ENCODE peak calls at places on chromosomes 2 and 18, in five cellular contexts. K is mesothelial cell of epicardium, W is dorsolateral prefrontal cortex, E is endothelial cell of umbilical vein, G is RWPE1. V is an unnamed sample.

GRCh38 chr2:233807215-233807865 is 29.2 kb downstream of the MROH2A start:
- DNase-seq in K (no peak), W (peak), E (no peak), G (no peak), V (peak)

GRCh38 chr2:2464095-2464494 is 133.0 kb upstream of the MYT1L start:
- DNase-seq in K (no peak), W (no peak), E (no peak), G (no peak), V (no peak)

GRCh38 chr2:14975401-14975800 is 342.9 kb downstream of the LRATD1 start:
- DNase-seq in K (no peak), W (no peak), E (no peak), G (peak), V (no peak)

GRCh38 chr2:134905168-134905567 is 13.5 kb upstream of the CCNT2 start:
- DNase-seq in K (no peak), W (no peak), E (no peak), G (no peak), V (no peak)

GRCh38 chr2:85886585-85886984 is 2.2 kb downstream of the ST3GAL5 start:
- DNase-seq in K (no peak), W (peak), E (peak), G (peak), V (no peak)

GRCh38 chr18:25898965-25899364 is 191.4 kb downstream of the SS18 start:
- DNase-seq in K (no peak), W (no peak), E (no peak), G (no peak), V (no peak)

GRCh38 chr2:80166457-80166856 is 138.1 kb downstream of the LRRTM1 start:
- DNase-seq in K (no peak), W (no peak), E (no peak), G (no peak), V (no peak)

GRCh38 chr18:59994357-59994756 is 94.6 kb downstream of the PMAIP1 start:
- DNase-seq in K (no peak), W (no peak), E (no peak), G (no peak), V (no peak)

GRCh38 chr2:204110250-204111183 is 174.0 kb downstream of the ICOS start:
- DNase-seq in K (no peak), W (no peak), E (peak), G (no peak), V (no peak)

GRCh38 chr18:46411862-46412690 is 244.9 kb downstream of the LOXHD1 start:
- DNase-seq in K (no peak), W (no peak), E (no peak), G (no peak), V (no peak)

GRCh38 chr2:9010866-9011265 is 7.4 kb upstream of the MBOAT2 start:
- DNase-seq in K (no peak), W (no peak), E (no peak), G (no peak), V (no peak)

GRCh38 chr18:30889582-30890301 is 152.8 kb downstream of the DSC3 start:
- DNase-seq in K (no peak), W (no peak), E (peak), G (no peak), V (no peak)

GRCh38 chr2:121076885-121077549 is 208.0 kb downstream of the TFCP2L1 start:
- DNase-seq in K (peak), W (no peak), E (peak), G (peak), V (no peak)

GRCh38 chr18:75173125-75173432 is 35.9 kb downstream of the PTGR3 start:
- DNase-seq in K (no peak), W (no peak), E (no peak), G (no peak), V (no peak)
- TF ChIP-seq CTCF in K (no peak), W (no peak), E (no peak), G (no peak), V (no peak)

GRCh38 chr2:102190425-102191107 is 3.7 kb downstream of the IL1RL2 start:
- DNase-seq in K (no peak), W (no peak), E (no peak), G (no peak), V (no peak)

GRCh38 chr2:102185347-102185746 is 1.5 kb upstream of the IL1RL2 start:
- DNase-seq in K (no peak), W (no peak), E (peak), G (no peak), V (no peak)

GRCh38 chr2:102186676-102187190 is at the start of gene IL1RL2:
- DNase-seq in K (no peak), W (no peak), E (no peak), G (peak), V (no peak)

GRCh38 chr2:102184018-102184417 is 2.8 kb upstream of the IL1RL2 start:
- DNase-seq in K (no peak), W (no peak), E (no peak), G (no peak), V (no peak)

GRCh38 chr2:102187191-102188150 is 648 bp downstream of the IL1RL2 start:
- DNase-seq in K (no peak), W (peak), E (peak), G (peak), V (no peak)
- TF ChIP-seq CTCF in K (no peak), W (peak), E (no peak), G (peak), V (peak)

DNA sequence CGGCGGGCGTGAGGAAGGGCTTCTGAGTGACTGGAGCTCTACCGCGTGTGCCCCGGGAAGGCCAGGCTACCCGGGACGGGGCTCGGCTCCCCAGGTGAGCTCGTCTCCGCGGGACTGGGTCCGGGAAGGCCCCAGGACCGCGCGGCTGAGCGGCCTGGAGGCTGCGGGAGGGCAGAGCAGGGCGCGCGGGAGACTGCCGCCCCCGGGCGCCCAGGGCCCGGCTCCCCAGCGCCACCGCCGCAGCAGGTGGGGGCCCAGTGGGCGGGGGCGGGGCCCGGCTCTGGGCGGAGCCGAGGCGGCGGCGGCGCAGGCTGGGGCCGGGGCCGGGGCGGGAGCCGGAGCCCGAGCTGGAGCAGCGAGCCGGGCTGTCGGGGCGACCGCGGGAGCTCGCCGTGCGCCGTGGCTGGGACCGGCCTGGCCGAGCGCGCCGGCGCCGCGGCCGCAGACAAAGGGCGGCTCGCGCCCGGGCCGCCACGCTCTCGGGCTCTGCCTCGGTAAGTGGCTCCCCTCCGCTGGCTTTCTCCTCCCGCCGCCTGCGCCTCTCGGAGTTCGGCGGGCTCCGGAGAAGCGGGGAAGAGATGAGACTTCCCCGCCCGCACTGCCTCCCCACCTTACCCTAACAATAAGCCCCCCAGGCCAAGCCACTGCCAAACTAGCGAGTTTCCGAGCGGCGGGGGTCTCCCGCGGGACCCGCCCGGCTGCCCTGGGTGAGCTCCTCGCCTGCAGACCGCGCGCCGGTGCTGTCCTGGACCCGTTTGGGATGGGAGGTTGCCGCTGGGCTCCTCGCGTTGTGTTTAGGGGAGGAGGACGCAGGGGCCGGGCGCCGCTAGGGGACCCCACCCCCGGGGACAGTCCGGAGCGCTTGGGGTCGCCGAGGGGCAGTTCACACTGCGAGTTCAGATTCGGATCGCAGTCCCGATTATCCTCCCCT is at the start of gene MAPK4:
- DNase-seq in K (peak), W (peak), E (no peak), G (peak), V (peak)
- TF ChIP-seq CTCF in K (no peak), W (no peak), E (no peak), G (no peak), V (no peak)

GRCh38 chr2:26942543-26943295 is 27.7 kb upstream of the MAPRE3 start:
- DNase-seq in K (peak), W (peak), E (peak), G (peak), V (no peak)
- TF ChIP-seq CTCF in K (peak), W (peak), E (peak), G (peak), V (peak)

DNA sequence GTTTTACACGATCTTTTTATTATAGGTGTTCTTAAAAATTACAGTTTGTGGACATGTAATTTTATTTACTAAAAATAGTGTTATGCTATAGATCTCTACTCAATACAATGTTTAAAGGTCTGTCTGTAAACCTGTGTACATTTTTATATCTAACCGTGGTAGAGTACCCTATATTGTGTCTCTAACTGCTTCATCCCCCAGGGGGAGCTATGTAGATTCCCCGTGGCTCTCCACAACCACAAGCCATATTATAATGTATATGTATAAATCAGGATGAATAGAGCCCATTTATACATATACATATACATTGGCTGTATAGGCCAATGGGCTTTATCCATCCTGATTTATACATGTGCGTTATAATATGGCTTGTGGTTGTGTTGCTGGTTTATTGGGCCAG is 59.4 kb downstream of the ADAM23 start:
- DNase-seq in K (no peak), W (no peak), E (no peak), G (no peak), V (no peak)
- TF ChIP-seq CTCF in K (no peak), W (no peak), E (no peak), G (no peak), V (peak)

GRCh38 chr2:109715302-109715937 is 78.7 kb upstream of the RGPD5 start:
- DNase-seq in K (no peak), W (no peak), E (no peak), G (peak), V (no peak)
- TF ChIP-seq CTCF in K (no peak), W (no peak), E (no peak), G (peak), V (peak)

DNA sequence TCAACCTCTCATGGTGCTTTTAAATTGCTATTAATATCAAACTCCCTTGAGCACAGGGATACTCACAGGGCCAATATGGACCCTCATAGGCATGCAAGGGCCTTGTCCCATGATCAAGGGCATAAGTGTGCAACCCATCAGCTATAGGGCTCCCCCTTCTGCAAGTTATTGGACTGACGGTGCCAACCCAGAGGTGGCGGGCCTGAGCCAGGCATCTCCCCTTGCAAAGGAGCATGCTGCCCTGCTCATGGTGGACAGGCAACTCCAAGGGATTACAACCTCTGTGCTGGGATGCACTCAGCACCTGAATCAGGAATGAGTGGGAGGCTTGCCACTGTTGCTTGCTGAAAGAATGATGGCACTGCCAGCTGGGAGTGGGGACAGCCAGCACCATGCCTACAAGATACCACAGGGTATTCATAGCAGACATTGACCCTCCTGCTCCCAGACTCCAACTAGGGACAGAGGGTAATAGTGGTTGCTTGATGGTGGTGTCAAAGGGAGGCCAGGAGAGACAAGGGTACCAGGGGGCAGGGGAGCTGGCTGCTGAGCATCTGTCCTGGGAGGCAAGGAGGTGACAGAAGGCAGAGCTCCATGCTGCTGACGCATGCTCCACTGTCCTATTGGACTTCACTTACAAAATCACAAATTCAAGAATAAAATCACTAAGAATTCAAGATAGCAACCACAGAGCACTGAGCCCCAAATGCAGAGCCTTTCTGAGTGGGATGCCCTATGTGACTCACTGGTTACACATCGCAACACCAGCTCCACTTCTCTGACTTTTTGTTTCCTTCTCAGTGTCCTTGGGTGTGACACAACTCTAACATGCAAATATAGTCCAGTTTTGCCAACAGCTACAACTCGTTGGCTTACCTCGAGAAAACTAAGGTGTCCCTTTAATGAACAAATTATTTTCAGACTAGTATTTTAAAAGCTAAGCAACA is 157.1 kb upstream of the CCDC150 start:
- DNase-seq in K (no peak), W (no peak), E (no peak), G (peak), V (no peak)
- TF ChIP-seq CTCF in K (no peak), W (no peak), E (no peak), G (no peak), V (peak)

GRCh38 chr18:45384137-45384998 is 230.9 kb upstream of the SLC14A2 start:
- DNase-seq in K (no peak), W (peak), E (peak), G (peak), V (no peak)
- TF ChIP-seq CTCF in K (peak), W (peak), E (peak), G (peak), V (peak)

GRCh38 chr2:42338567-42339190 is 22.3 kb downstream of the COX7A2L start:
- DNase-seq in K (no peak), W (no peak), E (no peak), G (no peak), V (no peak)

GRCh38 chr2:42340938-42341636 is 19.9 kb downstream of the COX7A2L start:
- DNase-seq in K (no peak), W (no peak), E (no peak), G (no peak), V (no peak)

GRCh38 chr2:42340045-42340937 is 20.7 kb downstream of the COX7A2L start:
- DNase-seq in K (no peak), W (no peak), E (no peak), G (no peak), V (no peak)

GRCh38 chr2:42337846-42338566 is 23.0 kb downstream of the COX7A2L start:
- DNase-seq in K (no peak), W (no peak), E (no peak), G (no peak), V (no peak)

GRCh38 chr2:42339191-42339912 is 21.7 kb downstream of the COX7A2L start:
- DNase-seq in K (no peak), W (no peak), E (no peak), G (no peak), V (no peak)
- TF ChIP-seq CTCF in K (no peak), W (no peak), E (no peak), G (no peak), V (no peak)

V was measured in chondrocyte.